ENCODE peak calls at places on chromosome 4, in six cellular contexts. D is HTR-8/SVneo; X is AG20443; L is T-helper 2 cell treated with Interferon-gamma antibody and Interleukin-4, amounts not matched to agents 5 μg/mL and 100 μg/mL, for 36 hours; E is substantia nigra; G is hypothalamus. M is an unnamed sample.

GRCh38 chr4:169198167-169198566 is 72.6 kb downstream of the SH3RF1 start:
- DNase-seq in D (no peak), E (no peak), L (no peak), X (no peak), G (no peak), M (no peak)

GRCh38 chr4:183798249-183798920 is 106.7 kb upstream of the STOX2 start:
- DNase-seq in L (no peak), G (no peak), X (no peak), D (no peak), E (no peak), M (no peak)

GRCh38 chr4:109026588-109026987 is 263.7 kb upstream of the ETNPPL start:
- DNase-seq in G (no peak), E (no peak), D (no peak), L (no peak), X (no peak), M (no peak)

GRCh38 chr4:172962564-172963353 is 205.9 kb upstream of the GALNT7 start:
- DNase-seq in D (no peak), L (no peak), G (no peak), X (no peak), E (no peak), M (no peak)

GRCh38 chr4:83115000-83115399 is 471 bp upstream of the PLAC8 start:
- DNase-seq in X (peak), D (no peak), L (no peak), E (no peak), G (no peak), M (no peak)

GRCh38 chr4:71064521-71064920 is 71.1 kb downstream of the DCK start:
- DNase-seq in X (no peak), L (no peak), E (no peak), G (no peak), D (no peak), M (no peak)

GRCh38 chr4:124278477-124278876 is 434.1 kb downstream of the ANKRD50 start:
- DNase-seq in L (no peak), G (no peak), D (peak), E (no peak), X (peak), M (no peak)

GRCh38 chr4:176150283-176150682 is 45.1 kb downstream of the SPATA4 start:
- DNase-seq in X (peak), L (no peak), E (no peak), D (peak), G (no peak), M (no peak)

GRCh38 chr4:147714575-147715401 is 17.1 kb upstream of the ARHGAP10 start:
- DNase-seq in D (peak), G (no peak), X (peak), E (no peak), L (no peak), M (no peak)

GRCh38 chr4:59904331-59904730 is 1295.8 kb upstream of the ADGRL3 start:
- DNase-seq in E (no peak), D (no peak), X (no peak), G (no peak), L (no peak), M (no peak)

GRCh38 chr4:87118421-87118820 is 102.0 kb downstream of the KLHL8 start:
- DNase-seq in E (no peak), D (no peak), G (no peak), X (no peak), L (no peak), M (no peak)

GRCh38 chr4:96150501-96150900 is 310.6 kb downstream of the PDHA2 start:
- DNase-seq in G (no peak), L (no peak), E (no peak), D (no peak), X (no peak), M (no peak)

GRCh38 chr4:102640669-102641068 is 120.1 kb downstream of the MANBA start:
- DNase-seq in X (peak), D (peak), G (no peak), E (no peak), L (no peak), M (no peak)

GRCh38 chr4:6900956-6901355 is 8.7 kb upstream of the TBC1D14 start:
- DNase-seq in D (no peak), E (no peak), X (no peak), L (no peak), G (no peak), M (no peak)

GRCh38 chr4:47705326-47705981 is 132.4 kb downstream of the CORIN start:
- DNase-seq in X (no peak), G (no peak), L (no peak), E (no peak), D (peak), M (no peak)

GRCh38 chr4:125266901-125267601 is 47.7 kb upstream of the FAT4 start:
- DNase-seq in G (no peak), D (peak), E (no peak), X (peak), L (no peak), M (no peak)

GRCh38 chr4:3783691-3784306 is 17.6 kb downstream of the ADRA2C start:
- DNase-seq in E (no peak), L (no peak), D (no peak), G (no peak), X (peak), M (no peak)

GRCh38 chr4:41679991-41680390 is 68.5 kb downstream of the PHOX2B start:
- DNase-seq in L (no peak), D (no peak), E (no peak), G (no peak), X (no peak), M (no peak)

GRCh38 chr4:186931519-186931918 is 207.9 kb upstream of the FAT1 start:
- DNase-seq in L (no peak), X (peak), E (no peak), D (no peak), G (no peak), M (no peak)

GRCh38 chr4:38857354-38858096 is 908 bp upstream of the TLR6 start:
- DNase-seq in X (peak), L (peak), D (peak), G (no peak), E (no peak), M (peak)

GRCh38 chr4:16916719-16917337 is 18.4 kb upstream of the LDB2 start:
- DNase-seq in D (peak), X (peak), G (no peak), L (peak), E (no peak), M (no peak)

GRCh38 chr4:7462509-7462971 is 27.8 kb upstream of the PSAPL1 start:
- DNase-seq in D (peak), L (no peak), X (no peak), E (no peak), G (peak), M (no peak)

GRCh38 chr4:113447695-113448265 is 313.8 kb downstream of the CAMK2D start:
- DNase-seq in X (no peak), L (peak), E (no peak), G (no peak), D (no peak), M (no peak)

GRCh38 chr4:80731436-80731835 is 299.1 kb upstream of the BMP3 start:
- DNase-seq in D (no peak), L (no peak), X (no peak), G (no peak), E (no peak), M (no peak)

GRCh38 chr4:1561286-1561990 is 122.7 kb downstream of the FAM53A start:
- DNase-seq in E (no peak), X (no peak), D (no peak), L (no peak), G (no peak), M (no peak)

GRCh38 chr4:53189011-53189410 is 176.8 kb downstream of the SCFD2 start:
- DNase-seq in G (no peak), D (no peak), E (no peak), X (peak), L (no peak), M (no peak)

GRCh38 chr4:40475609-40476008 is 140.5 kb downstream of the CHRNA9 start:
- DNase-seq in X (no peak), E (no peak), G (no peak), D (no peak), L (no peak), M (no peak)

GRCh38 chr4:113511944-113512343 is 249.6 kb downstream of the CAMK2D start:
- DNase-seq in L (no peak), D (no peak), E (no peak), X (no peak), G (no peak), M (no peak)

GRCh38 chr4:98470366-98470765 is 188.0 kb downstream of the TSPAN5 start:
- DNase-seq in X (no peak), G (no peak), L (no peak), E (no peak), D (no peak), M (no peak)

GRCh38 chr4:4512282-4512681 is 29.6 kb downstream of the STX18 start:
- DNase-seq in L (no peak), E (no peak), D (no peak), G (no peak), X (no peak), M (no peak)

GRCh38 chr4:94766856-94767255 is 9.1 kb downstream of the BMPR1B start:
- DNase-seq in D (no peak), X (peak), L (no peak), G (no peak), E (no peak), M (peak)

GRCh38 chr4:1629704-1630093 is 54.4 kb downstream of the FAM53A start:
- DNase-seq in X (no peak), G (no peak), D (no peak), L (no peak), E (no peak), M (no peak)

GRCh38 chr4:37715889-37716402 is 29.8 kb upstream of the RELL1 start:
- DNase-seq in L (peak), G (no peak), D (no peak), X (no peak), E (no peak), M (no peak)

GRCh38 chr4:180059216-180059881 is 2183.9 kb upstream of the TENM3 start:
- DNase-seq in E (no peak), G (no peak), L (no peak), X (no peak), D (peak), M (no peak)

GRCh38 chr4:93186846-93187245 is 641.7 kb upstream of the ATOH1 start:
- DNase-seq in G (no peak), D (no peak), X (no peak), L (no peak), E (no peak), M (no peak)

GRCh38 chr4:81031389-81032173 is 1.1 kb downstream of the BMP3 start:
- DNase-seq in G (no peak), X (no peak), D (no peak), E (no peak), L (no peak), M (no peak)

GRCh38 chr4:38088321-38088720 is 128.1 kb downstream of the PTTG2 start:
- DNase-seq in G (no peak), D (no peak), X (no peak), E (no peak), L (no peak), M (no peak)